ENCODE peak calls at places on chromosomes 7 and 10, in ten cellular contexts. M is lower lobe of right lung; B is tibial artery; G is heart right ventricle; O is H7; V is tibial nerve; S is lung; J is uterus; T is CD4-positive, alpha-beta T cell; N is esophagus squamous epithelium. L is an unnamed sample.

GRCh38 chr10:97355571-97355975 is 21.0 kb upstream of the FRAT2 start:
- DNase-seq in M (no peak), B (no peak), T (no peak), S (no peak), N (no peak), G (no peak), O (peak; percentile 84), V (no peak), J (no peak), L (no peak)

GRCh38 chr10:35336084-35336831 is at the start of gene CCNY:
- DNase-seq in O (peak; percentile 94), S (peak; percentile 83), B (peak; percentile 85), J (peak; percentile 77), M (peak; percentile 88), G (peak; percentile 86), V (peak; percentile 66), T (peak; percentile 71), N (no peak), L (peak; percentile 96)

GRCh38 chr7:66187894-66188293 is 17.2 kb upstream of the TPST1 start:
- DNase-seq in J (no peak), V (peak; percentile 54), G (peak; percentile 25), N (no peak), T (no peak), M (no peak), B (peak; percentile 87), S (peak; percentile 45), O (no peak), L (peak; percentile 80)

GRCh38 chr7:47443049-47443448 is 138.9 kb downstream of the TNS3 start:
- DNase-seq in G (no peak), S (no peak), M (no peak), O (no peak), B (peak; percentile 58), J (no peak), V (no peak), N (no peak), T (no peak), L (peak; percentile 51)

GRCh38 chr7:69078997-69079769 is 519.1 kb upstream of the AUTS2 start:
- DNase-seq in M (no peak), J (no peak), G (no peak), B (no peak), V (no peak), O (peak; percentile 7), N (no peak), T (no peak), S (no peak), L (no peak)

GRCh38 chr7:34157137-34157536 is 251.8 kb downstream of the BMPER start:
- DNase-seq in M (no peak), N (no peak), J (no peak), S (no peak), O (no peak), B (no peak), T (no peak), G (no peak), V (no peak), L (no peak)

GRCh38 chr10:112815238-112816032 is 134.6 kb upstream of the TCF7L2 start:
- DNase-seq in G (no peak), O (no peak), V (no peak), J (no peak), T (no peak), S (no peak), N (no peak), M (no peak), B (no peak), L (no peak)

GRCh38 chr10:29949411-29950011 is 109.9 kb downstream of the JCAD start:
- DNase-seq in V (no peak), M (no peak), S (no peak), T (no peak), J (no peak), O (no peak), G (no peak), B (no peak), N (no peak), L (no peak)

GRCh38 chr10:128664729-128665128 is 538.5 kb upstream of the MKI67 start:
- DNase-seq in V (no peak), S (no peak), J (no peak), M (no peak), O (no peak), G (no peak), N (no peak), B (no peak), T (no peak), L (no peak)

GRCh38 chr7:135233570-135233969 is at the start of gene STRA8:
- DNase-seq in O (no peak), M (no peak), B (no peak), T (no peak), G (no peak), N (no peak), J (no peak), V (no peak), S (peak; percentile 16), L (no peak)
- H3K27me3 ChIP-seq in O (no peaks in the 10 kb centered on the region), M (no peaks in the 10 kb centered on the region), B (no peaks in the 10 kb centered on the region), T (no peaks in the 10 kb centered on the region), G (no peaks in the 10 kb centered on the region), N (peaks cover 2% of the 10 kb centered on the region), J (no peaks in the 10 kb centered on the region), V (no peaks in the 10 kb centered on the region), S (no peaks in the 10 kb centered on the region), L (no peaks in the 10 kb centered on the region)

GRCh38 chr7:45215611-45216062 is 58.0 kb downstream of the RAMP3 start:
- DNase-seq in V (no peak), O (no peak), S (no peak), G (no peak), M (no peak), T (no peak), J (no peak), B (no peak), N (no peak), L (no peak)

GRCh38 chr7:45211958-45212357 is 54.4 kb downstream of the RAMP3 start:
- DNase-seq in M (no peak), N (no peak), T (no peak), G (no peak), O (no peak), V (no peak), B (no peak), S (no peak), J (no peak), L (no peak)

GRCh38 chr7:45216181-45216580 is 58.6 kb downstream of the RAMP3 start:
- DNase-seq in N (no peak), V (no peak), B (no peak), T (no peak), O (no peak), J (no peak), S (no peak), M (no peak), G (no peak), L (no peak)

GRCh38 chr7:45212606-45213005 is 55.0 kb downstream of the RAMP3 start:
- DNase-seq in J (no peak), G (no peak), S (no peak), T (no peak), M (no peak), B (no peak), V (no peak), N (no peak), O (no peak), L (no peak)

DNA sequence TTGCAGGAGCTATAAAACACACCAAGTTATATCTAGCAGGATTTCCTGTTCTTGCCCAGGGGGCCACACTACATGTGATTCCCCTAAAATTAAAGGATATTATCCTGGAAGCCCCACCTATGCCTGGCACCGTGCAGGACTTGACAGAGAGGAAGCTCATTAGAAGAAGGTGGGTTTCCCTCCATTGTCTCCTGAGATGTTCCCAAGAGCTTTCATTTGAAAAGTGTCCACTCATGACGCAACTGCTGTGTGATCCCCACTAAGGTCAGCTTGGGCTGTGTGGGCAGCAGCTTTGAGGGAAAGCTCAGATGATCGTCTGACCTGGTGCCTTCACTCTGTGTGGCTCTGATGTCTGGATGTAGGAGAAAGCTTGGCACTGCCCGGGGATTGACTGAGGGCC is 53.5 kb downstream of the RAMP3 start:
- DNase-seq in V (no peak), S (no peak), J (no peak), B (no peak), O (no peak), G (no peak), T (no peak), N (no peak), M (no peak), L (no peak)
- H3K27me3 ChIP-seq in V (no peaks in the 10 kb centered on the region), S (no peaks in the 10 kb centered on the region), J (no peaks in the 10 kb centered on the region), B (no peaks in the 10 kb centered on the region), O (no peaks in the 10 kb centered on the region), G (peaks cover under 1% of the 10 kb centered on the region), T (peaks cover 7% of the 10 kb centered on the region), N (peaks cover 33% of the 10 kb centered on the region), M (peaks cover 6% of the 10 kb centered on the region), L (no peaks in the 10 kb centered on the region)

DNA sequence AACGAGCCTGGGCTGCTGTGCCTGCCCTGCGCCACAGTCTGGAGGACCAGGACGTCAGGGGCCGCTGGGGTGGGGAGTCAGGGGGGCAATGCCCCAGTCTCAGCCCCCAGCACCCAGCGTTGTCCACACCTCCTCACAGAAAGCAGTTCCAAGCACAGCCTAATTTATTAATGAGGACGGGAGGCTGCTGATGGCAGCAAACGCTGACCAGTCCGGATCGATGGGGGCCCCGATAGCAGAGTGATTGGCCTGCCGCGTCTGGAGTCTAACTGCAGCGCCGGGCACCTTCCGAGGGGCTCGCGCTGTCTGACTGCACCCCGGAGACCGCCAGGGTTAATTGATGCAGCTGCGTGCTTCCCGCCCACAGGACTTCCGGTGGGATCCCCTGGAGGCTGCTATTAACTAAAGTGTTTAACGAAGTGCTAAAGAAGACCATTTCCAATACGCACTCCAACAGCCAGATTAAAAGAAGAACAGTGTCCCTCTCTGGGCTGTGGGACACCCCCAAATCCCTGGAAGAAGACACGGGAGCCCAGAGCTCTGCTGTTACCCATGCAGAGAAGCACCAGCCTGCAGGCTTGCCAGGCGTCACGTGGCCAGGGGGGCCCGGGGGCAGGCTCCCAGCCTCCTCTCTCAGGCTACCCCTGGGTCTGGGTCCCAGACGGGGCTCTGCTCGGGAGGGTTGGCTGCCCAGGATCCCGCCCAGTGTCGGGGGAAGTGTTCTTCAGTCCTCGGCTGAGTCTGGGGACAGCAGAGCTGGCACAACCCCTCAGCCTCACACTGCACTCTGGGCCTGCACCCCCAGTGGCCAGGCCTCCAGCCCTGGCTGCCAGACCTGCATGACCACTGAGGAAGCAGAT is 63.8 kb downstream of the MICALL2 start:
- DNase-seq in B (no peak), J (no peak), N (no peak), V (no peak), S (no peak), M (no peak), T (no peak), G (no peak), O (peak; percentile 51), L (no peak)
- H3K27me3 ChIP-seq in B (no peaks in the 10 kb centered on the region), J (no peaks in the 10 kb centered on the region), N (peaks cover 97% of the 10 kb centered on the region), V (peaks cover 46% of the 10 kb centered on the region), S (peaks cover 11% of the 10 kb centered on the region), M (peaks cover 49% of the 10 kb centered on the region), T (peaks cover 12% of the 10 kb centered on the region), G (peaks cover 17% of the 10 kb centered on the region), O (no peaks in the 10 kb centered on the region), L (no peaks in the 10 kb centered on the region)

DNA sequence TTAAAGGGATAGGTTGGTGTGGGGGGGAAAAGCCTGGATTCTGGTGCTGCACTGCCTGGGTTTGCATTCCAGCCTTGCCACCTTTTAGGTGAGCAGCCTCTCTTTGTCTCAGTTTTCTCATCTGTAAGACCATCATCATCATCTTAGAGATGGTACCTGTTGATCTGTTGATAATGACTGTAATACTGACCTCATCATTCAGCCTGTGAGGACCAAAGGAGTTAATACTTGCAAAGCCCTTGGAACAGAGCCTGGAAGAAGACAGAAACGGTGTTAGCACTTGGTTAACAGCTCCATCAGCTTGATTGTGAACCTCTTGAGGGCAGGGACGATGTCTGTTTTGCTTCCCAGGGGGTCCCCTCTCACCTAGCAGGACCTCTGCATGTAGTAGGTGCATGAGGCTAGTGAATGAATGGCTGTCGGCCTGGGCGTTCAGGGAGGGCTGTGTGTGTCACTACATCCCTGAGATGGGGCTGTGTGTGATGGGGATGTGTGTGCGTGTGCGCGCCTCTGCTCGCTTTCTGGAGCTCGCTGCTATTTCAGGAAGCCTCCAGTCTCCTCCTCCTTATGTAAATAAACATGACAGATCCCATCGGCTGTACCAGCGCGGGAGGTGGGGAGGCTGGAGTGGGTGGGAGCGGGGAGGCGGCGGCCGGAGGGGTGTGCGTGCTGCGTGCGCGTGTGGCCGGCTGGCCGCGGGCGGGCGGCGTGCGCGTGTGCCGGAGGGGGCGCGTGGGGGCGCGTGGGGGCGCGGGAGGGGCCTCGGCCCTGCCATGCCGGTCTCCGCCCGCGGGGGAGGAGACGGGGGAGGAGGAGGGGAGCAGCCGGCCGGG is 61.2 kb downstream of the NEURL1 start:
- DNase-seq in G (peak; percentile 41), T (no peak), V (no peak), S (no peak), O (peak; percentile 92), B (no peak), J (peak; percentile 74), N (no peak), M (peak; percentile 59), L (no peak)
- H3K27me3 ChIP-seq in G (no peaks in the 10 kb centered on the region), T (peaks cover 5% of the 10 kb centered on the region), V (peaks cover 9% of the 10 kb centered on the region), S (no peaks in the 10 kb centered on the region), O (peaks cover 10% of the 10 kb centered on the region), B (no peaks in the 10 kb centered on the region), J (no peaks in the 10 kb centered on the region), N (peaks cover 38% of the 10 kb centered on the region), M (peaks cover 14% of the 10 kb centered on the region), L (no peaks in the 10 kb centered on the region)